ENCODE peak calls at places on chromosomes 2 and 18, in seven cellular contexts. Q is stomach; X is activated T-helper 1 cell treated with Interleukin-2 at 50 U/mL for 16 hours; T is RWPE1; B is stimulated activated CD4-positive, alpha-beta T cell treated with anti-CD3 and anti-CD28 coated beads, Interleukin-15, amount 100 ng/mL, for 24 hours; F is mucosa of gallbladder; A is EH. Y is an unnamed sample.

GRCh38 chr2:65640793-65641103 is 208.3 kb upstream of the SPRED2 start:
- DNase-seq in Q (no peak), X (no peak), T (no peak), B (no peak), F (no peak), A (no peak), Y (no peak)

GRCh38 chr2:218924757-218925156 is 34.7 kb upstream of the CDK5R2 start:
- DNase-seq in Q (no peak), X (no peak), T (no peak), B (no peak), F (no peak), A (no peak), Y (no peak)

GRCh38 chr2:181517685-181518301 is 60.6 kb downstream of the ITGA4 start:
- DNase-seq in Q (no peak), X (no peak), T (peak), B (peak), F (no peak), A (peak), Y (no peak)

GRCh38 chr18:21762181-21762772 is 21.7 kb downstream of the MIB1 start:
- DNase-seq in Q (no peak), X (no peak), T (no peak), B (no peak), F (no peak), A (no peak), Y (no peak)

GRCh38 chr2:30185175-30185574 is 38.4 kb downstream of the YPEL5 start:
- DNase-seq in Q (peak), X (no peak), T (no peak), B (no peak), F (no peak), A (no peak), Y (peak)

GRCh38 chr2:30756971-30757370 is 50.3 kb downstream of the CAPN13 start:
- DNase-seq in Q (no peak), X (no peak), T (no peak), B (no peak), F (peak), A (peak), Y (no peak)

GRCh38 chr18:55034742-55035141 is 75.5 kb upstream of the CCDC68 start:
- DNase-seq in Q (no peak), X (no peak), T (no peak), B (no peak), F (no peak), A (peak), Y (no peak)

GRCh38 chr18:47531759-47532158 is 280.3 kb upstream of the SKOR2 start:
- DNase-seq in Q (no peak), X (no peak), T (no peak), B (no peak), F (no peak), A (no peak), Y (no peak)

GRCh38 chr2:14297340-14297739 is 335.2 kb upstream of the LRATD1 start:
- DNase-seq in Q (no peak), X (no peak), T (peak), B (no peak), F (no peak), A (no peak), Y (no peak)

GRCh38 chr2:78896536-78896935 is 129.0 kb upstream of the REG3G start:
- DNase-seq in Q (no peak), X (no peak), T (no peak), B (no peak), F (no peak), A (no peak), Y (no peak)

GRCh38 chr2:240728827-240729226 is 37.2 kb downstream of the AQP12A start:
- DNase-seq in Q (no peak), X (no peak), T (no peak), B (no peak), F (no peak), A (no peak), Y (no peak)

GRCh38 chr2:229485782-229486181 is 214.7 kb upstream of the PID1 start:
- DNase-seq in Q (no peak), X (no peak), T (no peak), B (no peak), F (no peak), A (no peak), Y (no peak)

GRCh38 chr2:109497911-109498870 is 115.6 kb downstream of the SEPTIN10 start:
- DNase-seq in Q (no peak), X (no peak), T (no peak), B (no peak), F (no peak), A (peak), Y (no peak)

GRCh38 chr2:174341301-174341994 is 6.7 kb downstream of the SP9 start:
- DNase-seq in Q (peak), X (peak), T (peak), B (peak), F (peak), A (peak), Y (peak)

GRCh38 chr2:165950438-165950837 is 3.1 kb downstream of the TTC21B start:
- DNase-seq in Q (no peak), X (no peak), T (no peak), B (no peak), F (no peak), A (no peak), Y (no peak)

GRCh38 chr2:130850788-130851623 is 14.3 kb downstream of the ARHGEF4 start:
- DNase-seq in Q (no peak), X (no peak), T (no peak), B (no peak), F (no peak), A (no peak), Y (no peak)

GRCh38 chr2:10166489-10167295 is 44.2 kb downstream of the RRM2 start:
- DNase-seq in Q (no peak), X (no peak), T (no peak), B (no peak), F (no peak), A (no peak), Y (no peak)

GRCh38 chr2:192675640-192676039 is 480.9 kb upstream of the TMEFF2 start:
- DNase-seq in Q (no peak), X (no peak), T (no peak), B (no peak), F (no peak), A (no peak), Y (no peak)

GRCh38 chr18:66682855-66683322 is 79.0 kb upstream of the CDH19 start:
- DNase-seq in Q (no peak), X (no peak), T (no peak), B (no peak), F (no peak), A (no peak), Y (peak)

GRCh38 chr18:59634096-59634495 is 63.1 kb downstream of the CCBE1 start:
- DNase-seq in Q (no peak), X (no peak), T (no peak), B (no peak), F (no peak), A (peak), Y (no peak)

GRCh38 chr2:44016282-44016681 is 20.5 kb upstream of the LRPPRC start:
- DNase-seq in Q (peak), X (no peak), T (peak), B (peak), F (peak), A (peak), Y (peak)

GRCh38 chr2:109029444-109030193 is 40.6 kb upstream of the EDAR start:
- DNase-seq in Q (no peak), X (no peak), T (no peak), B (no peak), F (no peak), A (no peak), Y (no peak)

GRCh38 chr2:197571622-197572271 is 55.9 kb downstream of the MOB4 start:
- DNase-seq in Q (no peak), X (no peak), T (peak), B (no peak), F (no peak), A (peak), Y (no peak)

GRCh38 chr18:79766308-79766707 is 31.4 kb upstream of the KCNG2 start:
- DNase-seq in Q (no peak), X (no peak), T (no peak), B (no peak), F (no peak), A (no peak), Y (no peak)

GRCh38 chr2:33212151-33212550 is 264.3 kb upstream of the RASGRP3 start:
- DNase-seq in Q (no peak), X (no peak), T (no peak), B (no peak), F (no peak), A (peak), Y (no peak)

GRCh38 chr2:142778289-142778688 is 99.2 kb upstream of the KYNU start:
- DNase-seq in Q (no peak), X (no peak), T (no peak), B (no peak), F (no peak), A (no peak), Y (no peak)

GRCh38 chr2:223010641-223011040 is 41.3 kb upstream of the KCNE4 start:
- DNase-seq in Q (no peak), X (no peak), T (no peak), B (no peak), F (no peak), A (peak), Y (no peak)

GRCh38 chr2:127128508-127128907 is 21.6 kb upstream of the BIN1 start:
- DNase-seq in Q (peak), X (no peak), T (peak), B (no peak), F (peak), A (no peak), Y (no peak)

GRCh38 chr2:181189932-181190331 is 209.5 kb downstream of the UBE2E3 start:
- DNase-seq in Q (no peak), X (no peak), T (no peak), B (no peak), F (no peak), A (no peak), Y (no peak)

GRCh38 chr2:102359527-102359926 is 3.9 kb downstream of the IL18R1 start:
- DNase-seq in Q (no peak), X (no peak), T (peak), B (no peak), F (no peak), A (no peak), Y (no peak)